ENCODE peak calls at places on chromosomes 12 and 14, in six cellular contexts. X is GOT3, W is EL, S is T47D, K is NCI-H345, E is IMR-90. N is an unnamed sample.

GRCh38 chr12:57151741-57152407 is 4.5 kb upstream of the LRP1-AS start:
- DNase-seq in X (no peak), W (peak), S (no peak), K (no peak), E (peak), N (peak)

GRCh38 chr12:124422570-124423523 is 128.0 kb downstream of the RFLNA start:
- DNase-seq in X (peak), W (peak), S (no peak), K (no peak), E (peak), N (peak)

GRCh38 chr14:103056322-103057027 is 874 bp downstream of the CDC42BPB start:
- DNase-seq in X (no peak), W (peak), S (peak), K (peak), E (peak), N (peak)

GRCh38 chr12:25904442-25904841 is 54.0 kb upstream of the RASSF8 start:
- DNase-seq in X (no peak), W (peak), S (no peak), K (no peak), E (peak), N (peak)

GRCh38 chr12:61452076-61452475 is 808.1 kb upstream of the USP15 start:
- DNase-seq in X (no peak), W (no peak), S (peak), K (no peak), E (no peak), N (no peak)

GRCh38 chr12:99985129-99985570 is 414 bp upstream of the ANKS1B start:
- DNase-seq in X (no peak), W (no peak), S (no peak), K (no peak), E (no peak), N (no peak)

GRCh38 chr14:90924618-90925345 is 108.6 kb upstream of the TTC7B start:
- DNase-seq in X (no peak), W (no peak), S (peak), K (no peak), E (peak), N (peak)

GRCh38 chr12:25959069-25959961 is 833 bp downstream of the RASSF8 start:
- DNase-seq in X (no peak), W (peak), S (peak), K (no peak), E (peak), N (peak)

GRCh38 chr12:34406228-34406995 is 384.1 kb downstream of the ALG10 start:
- DNase-seq in X (no peak), W (no peak), S (no peak), K (no peak), E (no peak), N (no peak)

GRCh38 chr12:26097046-26097878 is 27.6 kb downstream of the BHLHE41 start:
- DNase-seq in X (no peak), W (peak), S (peak), K (peak), E (peak), N (peak)

GRCh38 chr12:108691154-108691994 is 39.9 kb downstream of the CORO1C start:
- DNase-seq in X (peak), W (peak), S (peak), K (peak), E (peak), N (peak)

GRCh38 chr14:77124345-77125274 is 17.0 kb downstream of the ZDHHC22 start:
- DNase-seq in X (no peak), W (peak), S (peak), K (no peak), E (peak), N (peak)

GRCh38 chr12:91053951-91054715 is 3.7 kb downstream of the KERA start:
- DNase-seq in X (no peak), W (peak), S (no peak), K (peak), E (peak), N (peak)

GRCh38 chr14:101083564-101084435 is 180.3 kb upstream of the RTL1 start:
- DNase-seq in X (no peak), W (no peak), S (peak), K (no peak), E (no peak), N (no peak)

GRCh38 chr14:75001899-75002298 is 822 bp upstream of the EIF2B2 start:
- DNase-seq in X (no peak), W (no peak), S (no peak), K (no peak), E (no peak), N (no peak)

GRCh38 chr12:112978163-112979081 is at the start of gene OAS2:
- DNase-seq in X (peak), W (peak), S (peak), K (no peak), E (peak), N (peak)

GRCh38 chr14:80213602-80214001 is 2.3 kb upstream of the DIO2 start:
- DNase-seq in X (no peak), W (peak), S (peak), K (peak), E (peak), N (peak)